ENCODE peak calls at places on chromosomes 16 and 17, in eight cellular contexts. E is HepG2, T is brain microvascular endothelial cell, P is pancreas, J is breast epithelium, W is tibial nerve, X is lung, Z is neuronal stem cell. H is an unnamed sample. For H3K36me3, the result is how much of the 10 kb centered on the place peaks cover.

GRCh38 chr16:66580605-66581209 is 1.4 kb downstream of the CMTM2 start:
- DNase-seq in E (peak), T (peak), P (no peak), J (no peak), W (no peak), X (no peak), Z (peak), H (peak)

GRCh38 chr16:72597938-72598337 is 426.0 kb upstream of the PMFBP1 start:
- DNase-seq in E (no peak), T (no peak), P (no peak), J (no peak), W (no peak), X (no peak), Z (no peak), H (no peak)

GRCh38 chr17:15485045-15485444 is 17.6 kb upstream of the CDRT4 start:
- DNase-seq in E (no peak), T (no peak), P (no peak), J (no peak), W (no peak), X (no peak), Z (no peak), H (no peak)

GRCh38 chr17:38663964-38664644 is 10.7 kb downstream of the EPOP start:
- DNase-seq in E (no peak), T (no peak), P (no peak), J (no peak), W (no peak), X (no peak), Z (no peak), H (peak)

GRCh38 chr17:50922107-50922506 is 56.0 kb upstream of the TOB1 start:
- DNase-seq in E (no peak), T (no peak), P (no peak), J (peak), W (no peak), X (no peak), Z (no peak), H (peak)

GRCh38 chr17:1762906-1763829 is 1.3 kb downstream of the SERPINF1 start:
- DNase-seq in E (peak), T (peak), P (no peak), J (no peak), W (peak), X (no peak), Z (peak), H (peak)

GRCh38 chr17:12067425-12067824 is 46.7 kb downstream of the MAP2K4 start:
- DNase-seq in E (no peak), T (no peak), P (no peak), J (no peak), W (no peak), X (no peak), Z (no peak), H (no peak)

GRCh38 chr17:80262291-80262690 is 1.6 kb downstream of the RNF213 start:
- DNase-seq in E (no peak), T (no peak), P (no peak), J (no peak), W (no peak), X (no peak), Z (no peak), H (no peak)

GRCh38 chr17:8384801-8385335 is 1.9 kb upstream of the RPL26 start:
- DNase-seq in E (no peak), T (peak), P (no peak), J (no peak), W (no peak), X (no peak), Z (no peak), H (peak)

GRCh38 chr17:17830740-17831207 is 6.0 kb downstream of the SREBF1 start:
- DNase-seq in E (peak), T (no peak), P (no peak), J (no peak), W (no peak), X (no peak), Z (no peak), H (no peak)

GRCh38 chr16:50381679-50382440 is 13.1 kb upstream of the BRD7 start:
- DNase-seq in E (peak), T (no peak), P (no peak), J (no peak), W (no peak), X (no peak), Z (no peak), H (no peak)

GRCh38 chr16:87963400-87963799 is 12.2 kb downstream of the BANP start:
- DNase-seq in E (no peak), T (peak), P (no peak), J (no peak), W (no peak), X (no peak), Z (no peak), H (peak)

GRCh38 chr16:86566966-86567700 is 504 bp downstream of the FOXC2 start:
- DNase-seq in E (no peak), T (peak), P (no peak), J (no peak), W (no peak), X (no peak), Z (no peak), H (peak)

GRCh38 chr17:6279659-6280058 is 155.3 kb downstream of the AIPL1 start:
- DNase-seq in E (peak), T (no peak), P (no peak), J (no peak), W (no peak), X (no peak), Z (no peak), H (no peak)

GRCh38 chr16:83713597-83713996 is 94.2 kb upstream of the HSBP1 start:
- DNase-seq in E (no peak), T (no peak), P (no peak), J (no peak), W (no peak), X (peak), Z (no peak), H (no peak)

GRCh38 chr16:17511340-17511739 is 40.6 kb upstream of the XYLT1 start:
- DNase-seq in E (no peak), T (no peak), P (no peak), J (no peak), W (no peak), X (no peak), Z (no peak), H (no peak)

GRCh38 chr17:45168991-45169752 is 7.5 kb downstream of the HEXIM2 start:
- DNase-seq in E (no peak), T (no peak), P (no peak), J (no peak), W (no peak), X (no peak), Z (no peak), H (no peak)

GRCh38 chr16:28504707-28505404 is 1.8 kb downstream of the IL27 start:
- DNase-seq in E (no peak), T (no peak), P (no peak), J (peak), W (no peak), X (no peak), Z (no peak), H (no peak)

DNA sequence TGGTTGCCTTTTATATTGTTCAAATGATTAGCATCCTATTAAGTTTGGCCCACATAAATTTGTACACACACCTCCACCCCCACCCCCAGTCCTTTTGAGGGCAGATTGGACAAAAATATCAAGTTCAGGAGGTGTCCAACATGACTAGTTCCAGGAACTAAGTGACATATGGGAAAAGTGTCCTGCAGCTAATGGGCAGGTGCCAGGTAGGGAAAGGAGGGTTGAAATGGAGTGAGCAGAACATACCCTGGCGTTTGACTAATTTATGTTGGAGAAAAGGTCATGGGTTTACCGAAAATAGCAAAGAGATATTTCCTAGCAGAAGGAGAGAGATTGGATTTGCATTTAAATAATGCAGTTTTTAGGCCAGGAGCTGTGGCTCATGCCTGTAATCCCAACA is 4.9 kb downstream of the KCTD2 start:
- DNase-seq in E (no peak), T (no peak), P (no peak), J (no peak), W (no peak), X (no peak), Z (no peak), H (no peak)
- H3K36me3 ChIP-seq in E (under half), T (under half), P (under half), J (under half), W (under half), X (under half), Z (half or more), H (half or more)

GRCh38 chr17:4482338-4483011 is 16.2 kb upstream of the SPNS2 start:
- DNase-seq in E (no peak), T (no peak), P (no peak), J (no peak), W (no peak), X (no peak), Z (no peak), H (no peak)

GRCh38 chr17:4487820-4488716 is 10.6 kb upstream of the SPNS2 start:
- DNase-seq in E (no peak), T (no peak), P (no peak), J (no peak), W (no peak), X (no peak), Z (no peak), H (no peak)

GRCh38 chr17:4488989-4489595 is 9.6 kb upstream of the SPNS2 start:
- DNase-seq in E (no peak), T (no peak), P (no peak), J (no peak), W (no peak), X (peak), Z (no peak), H (no peak)

GRCh38 chr17:4483012-4483840 is 15.5 kb upstream of the SPNS2 start:
- DNase-seq in E (no peak), T (no peak), P (peak), J (peak), W (no peak), X (peak), Z (no peak), H (no peak)

DNA sequence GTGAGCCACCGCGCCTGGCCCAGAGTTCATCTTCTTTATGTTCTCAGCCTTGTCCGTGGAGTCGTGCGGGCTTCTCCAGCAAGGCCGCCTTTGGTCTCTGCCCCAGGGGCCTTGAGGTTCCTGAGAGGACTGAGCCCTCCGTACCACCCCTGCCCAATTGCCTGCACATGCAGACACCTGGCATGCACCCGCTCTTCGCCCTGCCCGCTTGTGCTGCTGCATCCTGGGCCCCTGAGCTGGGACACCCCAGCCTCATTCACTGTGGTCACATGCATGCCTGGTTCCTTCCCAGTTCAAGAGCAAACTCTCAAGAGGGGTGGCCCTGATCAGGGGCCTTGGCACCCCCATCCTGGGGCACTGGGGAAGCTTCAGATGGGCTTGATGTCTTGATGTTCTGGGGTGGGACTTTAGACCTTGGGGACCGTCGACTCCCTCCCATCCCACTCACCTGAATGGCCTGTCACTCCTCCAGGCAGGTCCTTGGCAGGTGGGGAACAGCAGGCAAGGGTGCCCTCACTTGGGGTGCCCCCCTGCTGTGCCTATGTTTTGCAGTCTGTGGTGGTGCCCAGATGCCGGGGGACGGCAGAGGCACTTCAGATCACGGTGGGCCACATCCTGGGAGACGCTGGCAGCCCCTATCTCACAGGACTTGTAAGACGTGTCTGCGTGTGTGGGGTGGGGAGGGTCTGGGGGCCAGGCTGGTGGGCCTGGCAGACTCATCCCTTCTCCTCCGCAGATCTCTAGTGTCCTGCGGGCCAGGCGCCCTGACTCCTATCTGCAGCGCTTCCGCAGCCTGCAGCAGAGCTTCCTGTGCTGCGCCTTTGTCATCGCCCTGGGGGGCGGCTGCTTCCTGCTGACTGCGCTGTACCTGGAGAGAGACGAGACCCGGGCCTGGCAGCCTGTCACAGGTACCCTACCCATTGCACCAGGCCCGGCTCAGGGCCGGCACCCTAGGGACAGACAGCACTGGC is 12.7 kb upstream of the SPNS2 start:
- DNase-seq in E (no peak), T (no peak), P (no peak), J (no peak), W (no peak), X (no peak), Z (no peak), H (no peak)
- H3K4me3 ChIP-seq in E (no peak), T (no peak), P (no peak), J (no peak), W (no peak), X (no peak), Z (no peak), H (no peak)

GRCh38 chr16:4365014-4365406 is 6.6 kb upstream of the VASN start:
- DNase-seq in E (no peak), T (no peak), P (no peak), J (no peak), W (no peak), X (no peak), Z (no peak), H (no peak)

GRCh38 chr16:4364196-4365013 is 7.2 kb upstream of the VASN start:
- DNase-seq in E (no peak), T (no peak), P (peak), J (no peak), W (no peak), X (no peak), Z (no peak), H (no peak)

GRCh38 chr16:4366016-4366415 is 5.6 kb upstream of the VASN start:
- DNase-seq in E (no peak), T (no peak), P (no peak), J (no peak), W (no peak), X (no peak), Z (no peak), H (no peak)

GRCh38 chr16:4367393-4367856 is 4.2 kb upstream of the VASN start:
- DNase-seq in E (peak), T (no peak), P (no peak), J (no peak), W (no peak), X (no peak), Z (no peak), H (no peak)

GRCh38 chr16:4365615-4366014 is 6.0 kb upstream of the VASN start:
- DNase-seq in E (no peak), T (no peak), P (no peak), J (no peak), W (no peak), X (no peak), Z (no peak), H (no peak)
- H3K36me3 ChIP-seq in E (under half), T (under half), P (under half), J (under half), W (under half), X (under half), Z (under half), H (under half)

GRCh38 chr17:70137451-70138230 is 31.7 kb upstream of the KCNJ2 start:
- DNase-seq in E (no peak), T (peak), P (no peak), J (peak), W (peak), X (peak), Z (no peak), H (peak)
- H3K4me3 ChIP-seq in E (no peak), T (peak), P (no peak), J (peak), W (peak), X (no peak), Z (no peak), H (peak)

GRCh38 chr17:59737324-59737723 is 29.9 kb downstream of the VMP1 start:
- DNase-seq in E (no peak), T (no peak), P (no peak), J (no peak), W (no peak), X (no peak), Z (no peak), H (no peak)
- H3K36me3 ChIP-seq in E (under half), T (under half), P (under half), J (under half), W (under half), X (under half), Z (under half), H (under half)

GRCh38 chr16:74987027-74987681 is 2.2 kb upstream of the WDR59 start:
- DNase-seq in E (no peak), T (no peak), P (no peak), J (no peak), W (no peak), X (no peak), Z (no peak), H (no peak)

GRCh38 chr16:74990832-74991231 is 5.9 kb upstream of the WDR59 start:
- DNase-seq in E (no peak), T (no peak), P (no peak), J (no peak), W (no peak), X (no peak), Z (no peak), H (no peak)

GRCh38 chr16:74995986-74996385 is 2.8 kb upstream of the ZNRF1 start:
- DNase-seq in E (no peak), T (no peak), P (no peak), J (no peak), W (no peak), X (no peak), Z (no peak), H (no peak)

GRCh38 chr16:74991268-74991592 is 6.3 kb upstream of the WDR59 start:
- DNase-seq in E (no peak), T (no peak), P (no peak), J (no peak), W (no peak), X (no peak), Z (no peak), H (no peak)

GRCh38 chr16:74991593-74992403 is 6.9 kb upstream of the WDR59 start:
- DNase-seq in E (peak), T (no peak), P (no peak), J (no peak), W (no peak), X (no peak), Z (no peak), H (no peak)
- H3K4me3 ChIP-seq in E (peak), T (no peak), P (no peak), J (no peak), W (no peak), X (no peak), Z (no peak), H (no peak)

DNA sequence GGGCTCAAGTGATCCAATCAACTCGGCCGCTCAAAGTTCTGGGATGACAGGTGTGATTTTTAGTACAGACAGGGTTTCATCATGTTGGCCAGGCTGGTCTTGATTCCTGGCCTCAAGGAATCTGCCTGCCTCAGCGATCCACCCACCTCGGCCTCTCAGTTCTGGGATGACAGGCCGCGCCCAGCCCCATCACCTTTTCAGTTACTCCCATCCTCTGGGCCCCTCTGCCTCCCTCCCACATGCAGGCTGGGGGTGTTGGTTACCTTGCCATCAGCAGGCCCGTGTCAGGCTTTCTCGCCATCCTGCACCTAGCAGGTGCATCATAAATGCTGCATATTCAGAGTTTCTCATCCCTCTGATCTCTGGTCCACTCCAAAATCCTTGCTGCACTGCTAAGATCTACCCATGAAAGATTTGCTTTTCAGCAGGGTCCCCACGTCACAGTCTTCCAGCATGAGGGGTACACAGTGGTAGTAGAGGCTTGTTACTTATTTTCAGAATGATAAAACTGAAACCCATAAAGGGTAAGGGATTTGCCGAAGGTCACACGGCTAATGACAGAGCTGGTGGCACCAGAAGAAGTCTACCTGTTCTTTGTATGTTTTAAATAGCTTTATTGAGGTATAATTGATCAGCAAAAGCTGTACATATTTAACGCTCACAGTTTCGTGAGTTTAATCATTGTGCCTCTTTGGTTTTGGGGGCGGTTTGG is 16.6 kb downstream of the PMM2 start:
- DNase-seq in E (no peak), T (no peak), P (no peak), J (no peak), W (no peak), X (no peak), Z (no peak), H (no peak)
- H3K36me3 ChIP-seq in E (half or more), T (half or more), P (under half), J (under half), W (under half), X (half or more), Z (half or more), H (half or more)

DNA sequence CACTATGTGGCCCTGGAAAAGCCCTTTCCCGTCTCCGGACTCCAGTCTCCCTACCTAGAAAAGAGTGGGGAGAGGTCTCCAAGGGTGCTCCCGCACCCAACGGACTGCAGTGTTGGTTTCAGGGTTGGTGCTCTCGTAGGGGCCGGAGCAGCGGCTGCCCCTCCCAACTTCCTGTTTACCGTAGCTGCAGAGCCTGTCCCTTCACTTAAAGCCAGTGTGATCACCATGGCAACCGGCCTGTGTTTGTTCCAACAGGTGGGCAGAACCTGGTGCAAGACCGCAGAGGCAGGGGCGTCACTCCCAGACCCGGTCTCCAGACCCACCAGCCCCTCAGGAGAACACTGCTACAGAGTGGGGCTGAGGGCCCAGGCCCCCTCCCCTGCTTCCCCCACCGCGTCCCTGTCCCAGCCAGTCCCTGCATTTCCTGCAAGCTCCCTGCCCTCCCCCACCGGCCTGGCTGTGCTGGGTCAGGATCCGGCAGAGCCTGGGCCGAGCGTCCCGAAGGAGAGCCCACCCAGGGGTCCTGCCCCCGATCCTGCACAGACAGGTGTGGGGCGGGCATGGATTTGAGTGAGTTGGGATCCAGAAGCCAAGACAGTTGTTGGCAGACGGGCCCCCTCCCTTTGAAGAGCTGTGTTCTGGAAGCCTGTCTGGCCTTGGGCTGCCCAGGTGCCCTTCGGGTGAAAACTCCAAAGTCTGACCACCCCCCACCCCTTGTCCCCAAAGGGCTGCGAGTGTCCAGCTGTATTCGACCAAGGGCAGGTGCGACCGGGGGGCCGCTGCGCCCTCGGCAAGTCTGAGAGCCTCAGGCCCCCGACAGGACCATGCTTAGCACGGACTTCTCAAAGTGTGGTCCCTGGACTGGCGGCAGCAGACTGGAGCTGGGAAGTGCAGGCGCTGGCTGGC is 1.5 kb upstream of the BAIAP3 start:
- DNase-seq in E (peak), T (peak), P (no peak), J (peak), W (no peak), X (peak), Z (no peak), H (no peak)
- H3K4me3 ChIP-seq in E (peak), T (no peak), P (no peak), J (peak), W (peak), X (peak), Z (peak), H (no peak)

GRCh38 chr17:42507671-42508070 is 28.4 kb upstream of the NAGLU start:
- DNase-seq in E (no peak), T (no peak), P (no peak), J (no peak), W (no peak), X (no peak), Z (no peak), H (no peak)

GRCh38 chr17:42502091-42502490 is 34.0 kb upstream of the NAGLU start:
- DNase-seq in E (no peak), T (no peak), P (no peak), J (no peak), W (no peak), X (no peak), Z (no peak), H (no peak)

GRCh38 chr17:42508426-42509164 is 27.4 kb upstream of the NAGLU start:
- DNase-seq in E (no peak), T (no peak), P (no peak), J (no peak), W (no peak), X (no peak), Z (no peak), H (no peak)

GRCh38 chr17:42502926-42503325 is 33.1 kb upstream of the NAGLU start:
- DNase-seq in E (no peak), T (no peak), P (no peak), J (no peak), W (no peak), X (no peak), Z (no peak), H (no peak)
- H3K36me3 ChIP-seq in E (half or more), T (under half), P (under half), J (under half), W (under half), X (under half), Z (half or more), H (half or more)